ENCODE peak calls at places on chromosome 16, in four cellular contexts. D, G, F and K are unnamed samples.

GRCh38 chr16:72210571-72210970 is 38.6 kb upstream of the PMFBP1 start:
- DNase-seq in D (no peak), G (no peak), F (no peak), K (no peak)

GRCh38 chr16:81996664-81997529 is 14.4 kb downstream of the SDR42E1 start:
- DNase-seq in D (peak; percentile 53), F (no peak), G (peak; percentile 50), K (no peak)

GRCh38 chr16:56317998-56318912 is 107.1 kb downstream of the AMFR start:
- DNase-seq in G (peak; percentile 87), F (peak; percentile 80), D (peak; percentile 91), K (peak; percentile 86)

GRCh38 chr16:67833035-67833417 is 9.1 kb upstream of the THAP11 start:
- DNase-seq in G (peak; percentile 27), F (no peak), D (no peak), K (no peak)

GRCh38 chr16:85453179-85453678 is 159.9 kb upstream of the GSE1 start:
- DNase-seq in D (no peak), F (peak; percentile 57), G (no peak), K (no peak)

GRCh38 chr16:27347930-27348685 is 34.3 kb downstream of the IL4R start:
- DNase-seq in G (no peak), D (no peak), F (no peak), K (no peak)

GRCh38 chr16:73092236-73092781 is 44.4 kb upstream of the ZFHX3 start:
- DNase-seq in G (no peak), F (no peak), D (no peak), K (no peak)

GRCh38 chr16:81627024-81627423 is 152.1 kb upstream of the PLCG2 start:
- DNase-seq in D (no peak), G (no peak), F (no peak), K (no peak)

GRCh38 chr16:27430923-27431484 is 29.0 kb downstream of the IL21R start:
- DNase-seq in G (peak; percentile 26), F (no peak), D (no peak), K (peak; percentile 21)

GRCh38 chr16:57528499-57529323 is 7.7 kb downstream of the CCDC102A start:
- DNase-seq in G (peak; percentile 85), F (peak; percentile 78), D (no peak), K (peak; percentile 94)

GRCh38 chr16:49596119-49596518 is 222.5 kb downstream of the C16orf78 start:
- DNase-seq in G (peak; percentile 53), D (no peak), F (no peak), K (peak; percentile 16)

GRCh38 chr16:66617010-66617434 is 12.5 kb downstream of the CMTM3 start:
- DNase-seq in D (no peak), F (no peak), G (no peak), K (no peak)

GRCh38 chr16:50616386-50616785 is 64.7 kb downstream of the SNX20 start:
- DNase-seq in F (no peak), G (no peak), D (no peak), K (no peak)

GRCh38 chr16:14364112-14364385 is 266.0 kb downstream of the PARN start:
- DNase-seq in D (no peak), G (no peak), F (no peak), K (no peak)

GRCh38 chr16:56910654-56911539 is 21.0 kb upstream of the HERPUD1 start:
- DNase-seq in F (peak; percentile 67), G (peak; percentile 27), D (peak; percentile 38), K (no peak)

GRCh38 chr16:89201467-89202377 is 1.4 kb upstream of the SLC22A31 start:
- DNase-seq in D (peak; percentile 77), F (peak; percentile 91), G (peak; percentile 36), K (peak; percentile 89)

GRCh38 chr16:54116126-54116525 is 170.5 kb downstream of the IRX3 start:
- DNase-seq in G (no peak), F (no peak), D (no peak), K (no peak)

GRCh38 chr16:25172831-25173230 is 43.9 kb upstream of the AQP8 start:
- DNase-seq in F (no peak), G (no peak), D (no peak), K (no peak)

GRCh38 chr16:21646091-21646490 is 6.3 kb downstream of the IGSF6 start:
- DNase-seq in F (no peak), G (no peak), D (no peak), K (no peak)